ENCODE peak calls at places on chromosomes 3 and 15, in five cellular contexts. M is transverse colon, T is stomach, Q is IMR-90, H is fibroblast of lung. I is an unnamed sample.

GRCh38 chr3:88231207-88231606 is 81.4 kb downstream of the C3orf38 start:
- DNase-seq in M (no peak), Q (no peak), H (no peak), T (no peak), I (no peak)

GRCh38 chr3:16130066-16130465 is 44.4 kb upstream of the GALNT15 start:
- DNase-seq in H (peak), T (no peak), M (no peak), Q (peak), I (peak)

GRCh38 chr3:64489361-64490044 is 198.3 kb downstream of the ADAMTS9 start:
- DNase-seq in M (peak), H (no peak), T (peak), Q (no peak), I (no peak)

GRCh38 chr3:96449803-96450202 is 364.6 kb upstream of the EPHA6 start:
- DNase-seq in H (no peak), M (peak), T (no peak), Q (no peak), I (no peak)

GRCh38 chr3:126758019-126758418 is 54.0 kb downstream of the CHCHD6 start:
- DNase-seq in H (no peak), T (no peak), M (no peak), Q (no peak), I (no peak)

GRCh38 chr3:183878071-183878470 is 6.6 kb downstream of the PARL start:
- DNase-seq in H (no peak), Q (no peak), T (no peak), M (no peak), I (no peak)

GRCh38 chr3:9955067-9955502 is 2.9 kb upstream of the PRRT3 start:
- DNase-seq in H (peak), Q (peak), T (peak), M (no peak), I (peak)

GRCh38 chr3:29577250-29577649 is 296.4 kb downstream of the RBMS3 start:
- DNase-seq in T (peak), H (no peak), M (no peak), Q (no peak), I (no peak)

GRCh38 chr3:124599147-124599765 is 131.0 kb upstream of the UMPS start:
- DNase-seq in M (no peak), Q (no peak), T (no peak), H (no peak), I (no peak)

GRCh38 chr3:136545664-136546266 is 206.4 kb downstream of the STAG1 start:
- DNase-seq in T (no peak), H (peak), Q (peak), M (no peak), I (peak)

GRCh38 chr3:38353151-38353550 is 6.6 kb downstream of the XYLB start:
- DNase-seq in Q (peak), H (peak), M (no peak), T (no peak), I (peak)

GRCh38 chr15:94638183-94638582 is 406.8 kb downstream of the MCTP2 start:
- DNase-seq in H (no peak), M (no peak), Q (no peak), T (no peak), I (no peak)

GRCh38 chr3:16808393-16809107 is 76.2 kb upstream of the PLCL2 start:
- DNase-seq in H (no peak), Q (no peak), M (no peak), T (no peak), I (no peak)

GRCh38 chr15:93025625-93025982 is 63.4 kb downstream of the RGMA start:
- DNase-seq in H (no peak), T (no peak), Q (no peak), M (no peak), I (no peak)

GRCh38 chr3:57464011-57464410 is 80.1 kb downstream of the DNAH12 start:
- DNase-seq in H (no peak), T (no peak), Q (no peak), M (no peak), I (no peak)

GRCh38 chr3:50204804-50205718 is at the start of gene SLC38A3:
- DNase-seq in M (no peak), Q (no peak), H (no peak), T (peak), I (no peak)

GRCh38 chr15:27623149-27623548 is 476.0 kb downstream of the OCA2 start:
- DNase-seq in Q (no peak), T (no peak), M (no peak), H (no peak), I (no peak)

GRCh38 chr15:71202712-71203111 is 87.4 kb downstream of the THSD4 start:
- DNase-seq in M (no peak), H (no peak), T (no peak), Q (no peak), I (no peak)

GRCh38 chr15:69663982-69664381 is 211.4 kb downstream of the RPLP1 start:
- DNase-seq in M (no peak), Q (no peak), H (no peak), T (no peak), I (no peak)

GRCh38 chr3:128357538-128357937 is 109.2 kb downstream of the DNAJB8 start:
- DNase-seq in M (no peak), T (no peak), Q (no peak), H (no peak), I (no peak)

GRCh38 chr3:36944012-36944640 is 728 bp downstream of the TRANK1 start:
- DNase-seq in H (peak), T (peak), Q (peak), M (peak), I (peak)

GRCh38 chr15:83846847-83847246 is 192.9 kb downstream of the ADAMTSL3 start:
- DNase-seq in T (no peak), Q (peak), H (peak), M (no peak), I (peak)

GRCh38 chr3:112671930-112672715 is 31.2 kb upstream of the CCDC80 start:
- DNase-seq in M (no peak), Q (peak), H (peak), T (no peak), I (peak)

GRCh38 chr15:81859737-81860516 is 185.9 kb downstream of the MEX3B start:
- DNase-seq in Q (no peak), T (no peak), M (no peak), H (no peak), I (no peak)

GRCh38 chr3:23077126-23077525 is 126.0 kb upstream of the UBE2E2 start:
- DNase-seq in T (no peak), H (no peak), M (no peak), Q (no peak), I (no peak)

GRCh38 chr3:17740703-17741102 is 1.7 kb downstream of the TBC1D5 start:
- DNase-seq in Q (peak), M (no peak), H (peak), T (no peak), I (peak)

GRCh38 chr3:10816019-10816862 is at the start of gene SLC6A11:
- DNase-seq in H (no peak), Q (no peak), T (no peak), M (no peak), I (no peak)

GRCh38 chr3:38649500-38650247 is at the start of gene SCN5A:
- DNase-seq in M (peak), T (peak), Q (no peak), H (peak), I (no peak)

GRCh38 chr3:56988874-56989433 is 71.5 kb upstream of the SPATA12 start:
- DNase-seq in T (peak), M (peak), H (peak), Q (peak), I (peak)

GRCh38 chr3:46921041-46921440 is 43.5 kb downstream of the PTH1R start:
- DNase-seq in M (peak), T (no peak), Q (no peak), H (no peak), I (no peak)

GRCh38 chr3:39808467-39809180 is 785 bp upstream of the MYRIP start:
- DNase-seq in T (peak), M (no peak), Q (no peak), H (no peak), I (peak)

GRCh38 chr15:26561994-26562730 is 210.7 kb downstream of the GABRB3 start:
- DNase-seq in M (no peak), T (no peak), Q (no peak), H (no peak), I (no peak)

GRCh38 chr15:45375836-45376235 is 2.5 kb downstream of the GATM start:
- DNase-seq in Q (no peak), M (no peak), T (no peak), H (no peak), I (no peak)

GRCh38 chr15:45377630-45378148 is 655 bp downstream of the GATM start:
- DNase-seq in H (no peak), Q (no peak), T (peak), M (peak), I (no peak)

GRCh38 chr15:45378149-45378912 is at the start of gene GATM:
- DNase-seq in T (peak), M (peak), H (peak), Q (peak), I (peak)

GRCh38 chr15:45376967-45377629 is 1.2 kb downstream of the GATM start:
- DNase-seq in T (no peak), M (no peak), Q (no peak), H (no peak), I (no peak)

GRCh38 chr15:45376300-45376928 is 1.9 kb downstream of the GATM start:
- DNase-seq in H (no peak), Q (no peak), T (no peak), M (no peak), I (no peak)
- H3K4me3 ChIP-seq in H (no peak), Q (no peak), T (peak), M (no peak), I (no peak)

GRCh38 chr3:188929138-188929537 is 242.6 kb upstream of the TPRG1 start:
- DNase-seq in T (no peak), M (no peak), Q (no peak), H (no peak), I (no peak)
- TF ChIP-seq CTCF in T (no peak), M (peak), Q (no peak), H (peak), I (peak)

DNA sequence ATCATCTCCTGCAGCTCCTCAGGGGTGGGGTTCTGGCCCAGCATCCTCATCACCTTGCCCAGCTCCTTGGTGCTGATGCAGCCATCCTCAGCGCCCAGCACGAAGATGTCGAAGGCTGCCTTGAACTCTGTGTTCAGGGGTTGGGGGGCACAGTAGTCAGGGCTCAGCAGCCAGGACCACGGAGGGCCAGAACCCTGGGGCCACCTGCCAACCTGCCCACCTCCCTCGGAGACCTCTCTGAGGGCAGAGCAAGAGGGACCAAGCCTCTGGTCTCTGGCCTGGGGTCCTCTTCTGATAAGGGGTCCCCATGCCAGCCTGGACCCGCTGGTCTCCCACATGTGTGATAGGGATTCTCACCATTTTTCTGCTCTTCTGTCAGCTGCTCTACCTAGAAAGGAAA is 1.7 kb downstream of the TNNC1 start:
- DNase-seq in H (no peak), T (no peak), Q (no peak), M (no peak), I (no peak)
- H3K4me3 ChIP-seq in H (no peak), T (no peak), Q (no peak), M (no peak), I (no peak)

GRCh38 chr3:182620715-182621434 is 172.4 kb upstream of the ATP11B start:
- DNase-seq in Q (no peak), T (no peak), M (no peak), H (no peak), I (no peak)

GRCh38 chr3:182621435-182622240 is 171.7 kb upstream of the ATP11B start:
- DNase-seq in T (no peak), H (no peak), Q (no peak), M (no peak), I (no peak)

GRCh38 chr3:182618085-182618732 is 175.1 kb upstream of the ATP11B start:
- DNase-seq in T (no peak), M (no peak), H (peak), Q (no peak), I (peak)

GRCh38 chr3:182618981-182619591 is 174.2 kb upstream of the ATP11B start:
- DNase-seq in Q (peak), M (no peak), T (no peak), H (peak), I (no peak)

GRCh38 chr3:182622241-182622545 is 171.1 kb upstream of the ATP11B start:
- DNase-seq in T (no peak), M (no peak), Q (no peak), H (no peak), I (no peak)
- TF ChIP-seq CTCF in T (no peak), M (no peak), Q (no peak), H (no peak), I (no peak)

DNA sequence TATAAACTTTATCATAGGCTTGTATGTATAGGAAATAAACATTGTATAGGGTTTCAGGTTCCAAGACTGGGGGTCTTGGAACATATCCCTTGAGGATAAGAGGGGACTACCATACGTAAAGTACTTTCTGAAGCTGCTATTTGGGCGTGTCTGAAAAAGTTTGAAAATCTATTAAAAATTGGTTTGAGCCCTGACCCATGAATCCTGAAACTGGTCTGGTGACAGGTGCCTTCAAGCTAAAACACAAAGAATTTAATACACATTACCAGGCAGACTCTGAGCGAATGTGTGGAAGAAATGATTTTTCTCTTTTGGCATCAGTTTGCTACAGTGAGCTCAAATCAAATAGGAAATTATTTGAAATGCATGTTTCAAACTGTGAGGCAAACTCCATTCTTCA is 16.3 kb downstream of the TF start:
- DNase-seq in H (no peak), M (no peak), Q (no peak), T (no peak), I (no peak)
- H3K4me3 ChIP-seq in H (no peak), M (no peak), Q (no peak), T (no peak), I (no peak)

DNA sequence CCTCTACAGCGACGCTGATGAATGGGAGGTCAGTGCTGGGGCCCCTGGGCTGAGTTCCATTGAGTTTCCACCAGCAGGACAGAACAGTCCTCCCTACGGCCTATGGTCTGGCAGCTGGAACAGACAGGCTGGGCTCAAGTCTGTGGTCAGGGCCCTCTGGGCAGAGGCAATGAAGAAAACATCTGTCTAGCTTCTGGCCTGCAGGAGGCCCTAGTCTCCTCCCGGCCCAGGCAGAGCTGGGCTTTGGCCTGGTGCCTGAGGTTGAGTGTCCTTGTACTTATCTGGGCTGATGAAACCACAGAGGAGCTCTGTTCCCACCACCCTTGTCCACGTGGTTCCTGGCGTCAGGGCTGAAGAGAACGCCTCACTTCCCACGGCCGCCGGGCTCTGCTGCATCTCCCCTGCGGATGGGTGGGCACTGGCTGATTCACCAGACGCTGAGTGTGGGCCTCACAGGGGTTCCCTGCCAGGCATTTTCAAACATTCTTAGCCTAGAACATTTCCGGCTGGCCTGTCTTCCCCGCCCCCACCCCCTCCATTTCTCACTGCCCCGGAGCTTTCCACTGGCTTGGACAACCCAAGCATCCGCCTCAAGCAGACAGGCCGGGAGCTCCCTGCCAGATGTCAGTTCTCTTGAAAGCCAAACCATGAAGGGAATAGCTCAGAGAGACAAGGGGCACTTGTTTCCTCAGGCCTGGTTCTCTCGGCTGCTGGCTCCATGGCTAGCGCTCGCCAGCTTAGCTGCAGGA is 20.3 kb downstream of the PPCDC start:
- DNase-seq in Q (peak), H (peak), M (peak), T (peak), I (peak)
- TF ChIP-seq CTCF in Q (peak), H (peak), M (no peak), T (peak), I (peak)

DNA sequence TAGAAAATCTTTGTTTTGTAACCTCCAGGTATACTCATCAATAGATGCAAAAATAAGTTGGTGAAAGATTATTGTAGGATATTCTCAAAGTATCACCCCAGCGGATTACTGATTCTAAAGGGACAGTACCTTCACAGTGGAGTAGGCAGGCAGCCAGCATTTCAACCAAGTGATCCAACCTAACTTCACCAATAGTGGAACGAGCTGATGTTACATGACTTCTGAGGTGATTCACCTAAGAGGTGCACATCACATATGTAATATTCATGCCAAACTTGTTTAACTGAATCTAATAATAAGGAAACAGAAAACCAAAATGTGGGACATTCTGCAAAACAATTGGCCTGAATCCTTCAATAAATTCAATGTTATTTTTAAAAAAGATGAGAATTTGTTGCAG is 14.3 kb downstream of the MYZAP start:
- DNase-seq in Q (no peak), T (no peak), H (no peak), M (no peak), I (no peak)
- H3K4me3 ChIP-seq in Q (no peak), T (no peak), H (no peak), M (no peak), I (no peak)

DNA sequence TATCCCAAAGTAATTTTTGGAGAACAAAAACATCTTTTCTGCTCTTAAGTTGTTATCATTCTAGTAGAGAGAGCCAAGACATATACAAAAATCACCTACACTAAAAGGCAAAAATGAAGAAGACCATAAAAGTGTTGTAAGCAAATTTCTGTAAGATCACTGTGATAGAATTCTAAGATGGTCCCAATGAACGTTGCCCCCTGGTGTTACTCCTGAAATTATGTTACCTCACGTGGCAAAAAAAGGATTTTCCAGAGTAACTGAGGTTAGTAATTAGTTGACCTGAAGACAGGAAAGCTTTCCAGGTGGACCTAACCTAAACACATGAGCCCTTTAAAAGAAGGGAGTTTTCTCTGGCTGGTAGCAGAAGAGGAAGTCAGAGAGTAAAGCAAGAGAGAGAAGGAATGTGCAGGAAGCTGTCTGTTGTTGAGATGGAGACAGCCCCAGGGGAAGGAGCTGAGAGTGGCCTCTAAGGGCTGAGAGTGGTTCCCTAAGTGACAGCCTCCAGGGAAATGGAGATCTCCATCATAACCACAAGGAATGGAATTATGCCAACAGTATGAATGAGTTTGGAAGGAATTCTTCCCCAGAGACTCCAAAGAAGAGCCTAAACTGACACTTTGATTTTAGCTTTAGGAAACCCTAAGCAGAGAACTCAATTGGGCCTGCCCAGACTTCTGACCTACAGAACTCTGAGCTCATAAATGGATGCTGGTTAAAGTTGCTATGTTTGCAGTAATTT is 205.9 kb downstream of the CD47 start:
- DNase-seq in Q (peak), M (no peak), H (peak), T (no peak), I (peak)
- TF ChIP-seq CTCF in Q (no peak), M (no peak), H (no peak), T (no peak), I (peak)

GRCh38 chr15:61169904-61170695 is 59.0 kb downstream of the RORA start:
- DNase-seq in Q (no peak), T (no peak), M (no peak), H (no peak), I (no peak)
- H3K4me3 ChIP-seq in Q (no peak), T (no peak), M (no peak), H (no peak), I (no peak)

I was measured in fibroblast of the aortic adventitia.